ENCODE peak calls at places on chromosome 22, in six cellular contexts. One of them, this sample, is unnamed.

GRCh38 chr22:47850644-47851151 is 1088.2 kb downstream of the TBC1D22A start:
- DNase-seq in GM12878: no peak
- DNase-seq in H1: no peak
- DNase-seq in NT2/D1: no peak
- DNase-seq in HepG2: no peak
- DNase-seq in K562: peak
- DNase-seq in this sample: no peak

GRCh38 chr22:36351921-36352774 is 35.6 kb downstream of the MYH9 start:
- DNase-seq in GM12878: no peak
- DNase-seq in H1: no peak
- DNase-seq in NT2/D1: no peak
- DNase-seq in HepG2: peak
- DNase-seq in K562: no peak
- DNase-seq in this sample: no peak

GRCh38 chr22:30705710-30706651 is 11.3 kb downstream of the OSBP2 start:
- DNase-seq in GM12878: peak
- DNase-seq in H1: no peak
- DNase-seq in NT2/D1: no peak
- DNase-seq in HepG2: peak
- DNase-seq in K562: no peak
- DNase-seq in this sample: peak

GRCh38 chr22:27199354-27199753 is 542.0 kb downstream of the MIAT start:
- DNase-seq in GM12878: no peak
- DNase-seq in H1: no peak
- DNase-seq in NT2/D1: no peak
- DNase-seq in HepG2: no peak
- DNase-seq in K562: no peak
- DNase-seq in this sample: no peak

GRCh38 chr22:35514366-35514765 is 26.3 kb upstream of the RASD2 start:
- DNase-seq in GM12878: no peak
- DNase-seq in H1: no peak
- DNase-seq in NT2/D1: no peak
- DNase-seq in HepG2: no peak
- DNase-seq in K562: no peak
- DNase-seq in this sample: no peak

GRCh38 chr22:22955866-22956535 is 68.4 kb downstream of the IGLL5 start:
- DNase-seq in GM12878: no peak
- DNase-seq in H1: no peak
- DNase-seq in NT2/D1: peak
- DNase-seq in HepG2: peak
- DNase-seq in K562: peak
- DNase-seq in this sample: peak

GRCh38 chr22:43381693-43382092 is 30.1 kb upstream of the MPPED1 start:
- DNase-seq in GM12878: no peak
- DNase-seq in H1: no peak
- DNase-seq in NT2/D1: no peak
- DNase-seq in HepG2: no peak
- DNase-seq in K562: no peak
- DNase-seq in this sample: no peak

GRCh38 chr22:30197389-30197788 is 49.2 kb downstream of the LIF start:
- DNase-seq in GM12878: no peak
- DNase-seq in H1: no peak
- DNase-seq in NT2/D1: no peak
- DNase-seq in HepG2: no peak
- DNase-seq in K562: no peak
- DNase-seq in this sample: no peak

GRCh38 chr22:28230682-28231081 is 311.6 kb upstream of the PITPNB start:
- DNase-seq in GM12878: no peak
- DNase-seq in H1: no peak
- DNase-seq in NT2/D1: no peak
- DNase-seq in HepG2: no peak
- DNase-seq in K562: no peak
- DNase-seq in this sample: no peak

GRCh38 chr22:35637943-35638342 is 10.3 kb upstream of the APOL6 start:
- DNase-seq in GM12878: no peak
- DNase-seq in H1: no peak
- DNase-seq in NT2/D1: no peak
- DNase-seq in HepG2: no peak
- DNase-seq in K562: no peak
- DNase-seq in this sample: no peak

GRCh38 chr22:42757475-42757874 is 36.8 kb upstream of the A4GALT start:
- DNase-seq in GM12878: no peak
- DNase-seq in H1: no peak
- DNase-seq in NT2/D1: peak
- DNase-seq in HepG2: no peak
- DNase-seq in K562: no peak
- DNase-seq in this sample: no peak

GRCh38 chr22:46734830-46735453 is 3.1 kb downstream of the CERK start:
- DNase-seq in GM12878: peak
- DNase-seq in H1: no peak
- DNase-seq in NT2/D1: no peak
- DNase-seq in HepG2: no peak
- DNase-seq in K562: no peak
- DNase-seq in this sample: no peak

GRCh38 chr22:33652596-33652995 is 267.7 kb downstream of the LARGE1 start:
- DNase-seq in GM12878: no peak
- DNase-seq in H1: no peak
- DNase-seq in NT2/D1: no peak
- DNase-seq in HepG2: peak
- DNase-seq in K562: no peak
- DNase-seq in this sample: no peak

GRCh38 chr22:36822581-36822980 is 5.7 kb upstream of the PVALB start:
- DNase-seq in GM12878: no peak
- DNase-seq in H1: no peak
- DNase-seq in NT2/D1: no peak
- DNase-seq in HepG2: no peak
- DNase-seq in K562: no peak
- DNase-seq in this sample: no peak

GRCh38 chr22:20996031-20996410 is 5.9 kb downstream of the THAP7 start:
- DNase-seq in GM12878: no peak
- DNase-seq in H1: no peak
- DNase-seq in NT2/D1: no peak
- DNase-seq in HepG2: no peak
- DNase-seq in K562: no peak
- DNase-seq in this sample: no peak

GRCh38 chr22:17980638-17981051 is 43.7 kb downstream of the MICAL3 start:
- DNase-seq in GM12878: no peak
- DNase-seq in H1: no peak
- DNase-seq in NT2/D1: no peak
- DNase-seq in HepG2: no peak
- DNase-seq in K562: peak
- DNase-seq in this sample: no peak

DNA sequence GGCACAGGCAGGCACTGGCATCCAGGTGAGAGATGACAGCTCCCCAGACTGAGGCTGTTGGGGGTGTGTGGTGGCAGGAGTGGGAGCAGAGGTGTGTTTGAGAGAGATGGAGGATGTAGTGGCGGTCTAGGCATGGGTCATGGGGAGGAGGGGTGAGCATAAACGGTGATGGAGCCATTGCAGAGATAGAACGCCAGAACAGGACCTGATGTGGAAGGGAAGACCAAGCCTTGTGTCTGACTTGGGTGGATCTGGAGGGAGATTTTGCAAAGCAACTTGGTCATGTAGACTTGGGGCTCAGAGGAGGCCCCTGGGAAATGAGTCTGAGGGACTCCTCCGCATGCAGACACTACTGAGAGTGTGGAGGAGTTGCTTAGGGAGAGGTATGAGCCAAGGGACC is 50.0 kb upstream of the CLDN5 start:
- DNase-seq in GM12878: no peak
- DNase-seq in H1: no peak
- DNase-seq in NT2/D1: no peak
- DNase-seq in HepG2: no peak
- DNase-seq in K562: no peak
- DNase-seq in this sample: no peak
- TF ChIP-seq ZNF274 in GM12878: no peak
- TF ChIP-seq ZNF274 in H1: no peak
- TF ChIP-seq ZNF274 in NT2/D1: no peak
- TF ChIP-seq ZNF274 in HepG2: no peak
- TF ChIP-seq ZNF274 in K562: no peak
- TF ChIP-seq ZNF274 in this sample: no peak

GRCh38 chr22:50737728-50738648 is at the start of gene ACR:
- DNase-seq in GM12878: no peak
- DNase-seq in H1: no peak
- DNase-seq in NT2/D1: no peak
- DNase-seq in HepG2: no peak
- DNase-seq in K562: no peak
- DNase-seq in this sample: no peak

GRCh38 chr22:50739279-50739691 is 1.3 kb downstream of the ACR start:
- DNase-seq in GM12878: no peak
- DNase-seq in H1: no peak
- DNase-seq in NT2/D1: no peak
- DNase-seq in HepG2: no peak
- DNase-seq in K562: no peak
- DNase-seq in this sample: no peak

GRCh38 chr22:50738649-50739227 is 734 bp downstream of the ACR start:
- DNase-seq in GM12878: no peak
- DNase-seq in H1: no peak
- DNase-seq in NT2/D1: no peak
- DNase-seq in HepG2: no peak
- DNase-seq in K562: no peak
- DNase-seq in this sample: no peak

GRCh38 chr22:50735739-50736030 is 2.3 kb upstream of the ACR start:
- DNase-seq in GM12878: no peak
- DNase-seq in H1: no peak
- DNase-seq in NT2/D1: no peak
- DNase-seq in HepG2: no peak
- DNase-seq in K562: no peak
- DNase-seq in this sample: no peak

GRCh38 chr22:50739894-50740293 is 1.9 kb downstream of the ACR start:
- DNase-seq in GM12878: no peak
- DNase-seq in H1: no peak
- DNase-seq in NT2/D1: no peak
- DNase-seq in HepG2: no peak
- DNase-seq in K562: no peak
- DNase-seq in this sample: no peak
- TF ChIP-seq ZNF274 in GM12878: no peak
- TF ChIP-seq ZNF274 in H1: no peak
- TF ChIP-seq ZNF274 in NT2/D1: no peak
- TF ChIP-seq ZNF274 in HepG2: no peak
- TF ChIP-seq ZNF274 in K562: no peak
- TF ChIP-seq ZNF274 in this sample: no peak

DNA sequence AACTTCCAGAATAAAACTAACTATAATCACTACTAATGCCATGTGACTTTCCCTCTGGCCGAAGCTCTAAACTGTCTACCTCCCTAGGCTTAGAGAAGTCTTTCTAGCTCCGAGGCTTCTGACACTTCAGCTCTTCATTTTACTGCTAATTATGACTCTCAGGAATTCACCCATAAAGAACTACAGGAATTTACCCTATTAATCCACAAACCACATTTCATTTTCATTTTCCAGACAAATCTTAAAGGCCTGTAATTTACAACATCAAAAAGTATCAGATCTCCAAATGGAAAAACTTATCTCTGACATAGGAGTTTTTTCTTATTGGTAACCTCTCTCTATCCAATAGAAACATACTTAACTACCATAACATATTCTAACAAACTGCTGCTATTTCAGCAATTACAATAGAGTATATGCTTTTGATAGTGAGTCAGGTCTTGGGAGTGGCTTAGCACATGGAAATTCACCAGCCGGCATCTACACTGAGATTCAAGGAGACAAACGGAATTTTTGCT is 33.4 kb downstream of the MRTFA start:
- DNase-seq in GM12878: no peak
- DNase-seq in H1: no peak
- DNase-seq in NT2/D1: no peak
- DNase-seq in HepG2: no peak
- DNase-seq in K562: no peak
- DNase-seq in this sample: no peak
- TF ChIP-seq ZNF274 in GM12878: no peak
- TF ChIP-seq ZNF274 in H1: no peak
- TF ChIP-seq ZNF274 in NT2/D1: no peak
- TF ChIP-seq ZNF274 in HepG2: no peak
- TF ChIP-seq ZNF274 in K562: no peak
- TF ChIP-seq ZNF274 in this sample: no peak

DNA sequence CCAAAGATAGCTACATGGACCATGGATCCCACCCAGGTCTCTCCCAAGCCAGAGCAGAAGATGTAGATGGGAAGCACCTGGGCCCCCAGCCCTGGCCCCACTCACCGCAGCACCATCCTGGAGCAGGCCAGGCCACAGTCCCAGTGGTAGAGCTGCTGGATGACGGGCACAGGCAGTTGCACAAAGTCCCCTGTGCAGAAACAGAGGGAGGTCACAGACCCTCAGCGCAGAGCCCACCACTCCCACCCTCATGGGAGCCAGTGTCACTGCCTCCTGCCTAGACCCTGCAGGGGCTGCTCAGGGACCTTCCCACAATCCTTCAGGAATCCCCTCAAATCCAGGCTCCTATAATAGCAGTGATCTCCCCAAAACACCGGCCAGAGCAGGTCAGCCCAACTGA is 6.1 kb downstream of the GUCD1 start:
- DNase-seq in GM12878: no peak
- DNase-seq in H1: no peak
- DNase-seq in NT2/D1: no peak
- DNase-seq in HepG2: no peak
- DNase-seq in K562: no peak
- DNase-seq in this sample: no peak
- TF ChIP-seq ZNF274 in GM12878: no peak
- TF ChIP-seq ZNF274 in H1: no peak
- TF ChIP-seq ZNF274 in NT2/D1: no peak
- TF ChIP-seq ZNF274 in HepG2: no peak
- TF ChIP-seq ZNF274 in K562: no peak
- TF ChIP-seq ZNF274 in this sample: no peak

This sample was measured in HCT116.